ENCODE peak calls at places on chromosomes 6 and 20, in nine cellular contexts. One of them, this sample, is unnamed.
A peak's percentile ranks its signal among the peaks of the same experiment; 100 is the strongest.

GRCh38 chr20:38073307-38074010 is 39.9 kb downstream of the RPRD1B start:
- DNase-seq in HL-60: no peak
- DNase-seq in testis: peak; percentile 33
- DNase-seq in left cardiac atrium: peak; percentile 74
- DNase-seq in iPS DF 6.9: peak; percentile 55
- DNase-seq in stimulated activated CD4-positive, alpha-beta T cell treated with anti-CD3 and anti-CD28 coated beads, TNF-alpha, amount 100 ng/mL, for 4 hours: no peak
- DNase-seq in stimulated activated CD8-positive, alpha-beta memory T cell treated with anti-CD3 and anti-CD28 coated beads, Interleukin-15, amount 100 ng/mL, for 24 hours: no peak
- DNase-seq in GM13977: peak; percentile 46
- DNase-seq in immature natural killer cell: peak; percentile 25
- DNase-seq in this sample: no peak

GRCh38 chr6:166540631-166541331 is 45.7 kb downstream of the RAMACL start:
- DNase-seq in HL-60: no peak
- DNase-seq in testis: no peak
- DNase-seq in left cardiac atrium: peak; percentile 36
- DNase-seq in iPS DF 6.9: no peak
- DNase-seq in stimulated activated CD4-positive, alpha-beta T cell treated with anti-CD3 and anti-CD28 coated beads, TNF-alpha, amount 100 ng/mL, for 4 hours: peak; percentile 49
- DNase-seq in stimulated activated CD8-positive, alpha-beta memory T cell treated with anti-CD3 and anti-CD28 coated beads, Interleukin-15, amount 100 ng/mL, for 24 hours: no peak
- DNase-seq in GM13977: peak; percentile 72
- DNase-seq in immature natural killer cell: peak; percentile 70
- DNase-seq in this sample: no peak

GRCh38 chr6:77626431-77626830 is 26.4 kb upstream of the MEI4 start:
- DNase-seq in HL-60: no peak
- DNase-seq in testis: no peak
- DNase-seq in left cardiac atrium: no peak
- DNase-seq in iPS DF 6.9: no peak
- DNase-seq in stimulated activated CD4-positive, alpha-beta T cell treated with anti-CD3 and anti-CD28 coated beads, TNF-alpha, amount 100 ng/mL, for 4 hours: no peak
- DNase-seq in stimulated activated CD8-positive, alpha-beta memory T cell treated with anti-CD3 and anti-CD28 coated beads, Interleukin-15, amount 100 ng/mL, for 24 hours: no peak
- DNase-seq in GM13977: no peak
- DNase-seq in immature natural killer cell: no peak
- DNase-seq in this sample: no peak

GRCh38 chr20:3543901-3544507 is 73.2 kb downstream of the ATRN start:
- DNase-seq in HL-60: no peak
- DNase-seq in testis: no peak
- DNase-seq in left cardiac atrium: no peak
- DNase-seq in iPS DF 6.9: no peak
- DNase-seq in stimulated activated CD4-positive, alpha-beta T cell treated with anti-CD3 and anti-CD28 coated beads, TNF-alpha, amount 100 ng/mL, for 4 hours: no peak
- DNase-seq in stimulated activated CD8-positive, alpha-beta memory T cell treated with anti-CD3 and anti-CD28 coated beads, Interleukin-15, amount 100 ng/mL, for 24 hours: no peak
- DNase-seq in GM13977: no peak
- DNase-seq in immature natural killer cell: no peak
- DNase-seq in this sample: no peak

GRCh38 chr20:39897058-39897457 is 792.0 kb downstream of the MAFB start:
- DNase-seq in HL-60: no peak
- DNase-seq in testis: no peak
- DNase-seq in left cardiac atrium: no peak
- DNase-seq in iPS DF 6.9: no peak
- DNase-seq in stimulated activated CD4-positive, alpha-beta T cell treated with anti-CD3 and anti-CD28 coated beads, TNF-alpha, amount 100 ng/mL, for 4 hours: no peak
- DNase-seq in stimulated activated CD8-positive, alpha-beta memory T cell treated with anti-CD3 and anti-CD28 coated beads, Interleukin-15, amount 100 ng/mL, for 24 hours: no peak
- DNase-seq in GM13977: no peak
- DNase-seq in immature natural killer cell: no peak
- DNase-seq in this sample: no peak

GRCh38 chr6:88983532-88983931 is 20.1 kb upstream of the RNGTT start:
- DNase-seq in HL-60: peak; percentile 67
- DNase-seq in testis: peak; percentile 43
- DNase-seq in left cardiac atrium: no peak
- DNase-seq in iPS DF 6.9: peak; percentile 31
- DNase-seq in stimulated activated CD4-positive, alpha-beta T cell treated with anti-CD3 and anti-CD28 coated beads, TNF-alpha, amount 100 ng/mL, for 4 hours: no peak
- DNase-seq in stimulated activated CD8-positive, alpha-beta memory T cell treated with anti-CD3 and anti-CD28 coated beads, Interleukin-15, amount 100 ng/mL, for 24 hours: no peak
- DNase-seq in GM13977: no peak
- DNase-seq in immature natural killer cell: no peak
- DNase-seq in this sample: no peak

GRCh38 chr6:47655719-47656595 is 42.4 kb upstream of the ADGRF4 start:
- DNase-seq in HL-60: no peak
- DNase-seq in testis: no peak
- DNase-seq in left cardiac atrium: no peak
- DNase-seq in iPS DF 6.9: no peak
- DNase-seq in stimulated activated CD4-positive, alpha-beta T cell treated with anti-CD3 and anti-CD28 coated beads, TNF-alpha, amount 100 ng/mL, for 4 hours: no peak
- DNase-seq in stimulated activated CD8-positive, alpha-beta memory T cell treated with anti-CD3 and anti-CD28 coated beads, Interleukin-15, amount 100 ng/mL, for 24 hours: no peak
- DNase-seq in GM13977: no peak
- DNase-seq in immature natural killer cell: peak; percentile 9
- DNase-seq in this sample: peak; percentile 68

GRCh38 chr6:3308106-3308505 is 49.4 kb downstream of the PSMG4 start:
- DNase-seq in HL-60: no peak
- DNase-seq in testis: no peak
- DNase-seq in left cardiac atrium: no peak
- DNase-seq in iPS DF 6.9: no peak
- DNase-seq in stimulated activated CD4-positive, alpha-beta T cell treated with anti-CD3 and anti-CD28 coated beads, TNF-alpha, amount 100 ng/mL, for 4 hours: no peak
- DNase-seq in stimulated activated CD8-positive, alpha-beta memory T cell treated with anti-CD3 and anti-CD28 coated beads, Interleukin-15, amount 100 ng/mL, for 24 hours: no peak
- DNase-seq in GM13977: no peak
- DNase-seq in immature natural killer cell: no peak
- DNase-seq in this sample: no peak

GRCh38 chr20:31838646-31839292 is 6.6 kb downstream of the FOXS1 start:
- DNase-seq in HL-60: peak; percentile 50
- DNase-seq in testis: no peak
- DNase-seq in left cardiac atrium: no peak
- DNase-seq in iPS DF 6.9: no peak
- DNase-seq in stimulated activated CD4-positive, alpha-beta T cell treated with anti-CD3 and anti-CD28 coated beads, TNF-alpha, amount 100 ng/mL, for 4 hours: no peak
- DNase-seq in stimulated activated CD8-positive, alpha-beta memory T cell treated with anti-CD3 and anti-CD28 coated beads, Interleukin-15, amount 100 ng/mL, for 24 hours: no peak
- DNase-seq in GM13977: no peak
- DNase-seq in immature natural killer cell: no peak
- DNase-seq in this sample: no peak

GRCh38 chr6:107458687-107459282 is 579 bp downstream of the PDSS2 start:
- DNase-seq in HL-60: no peak
- DNase-seq in testis: peak; percentile 36
- DNase-seq in left cardiac atrium: peak; percentile 24
- DNase-seq in iPS DF 6.9: no peak
- DNase-seq in stimulated activated CD4-positive, alpha-beta T cell treated with anti-CD3 and anti-CD28 coated beads, TNF-alpha, amount 100 ng/mL, for 4 hours: no peak
- DNase-seq in stimulated activated CD8-positive, alpha-beta memory T cell treated with anti-CD3 and anti-CD28 coated beads, Interleukin-15, amount 100 ng/mL, for 24 hours: no peak
- DNase-seq in GM13977: peak; percentile 32
- DNase-seq in immature natural killer cell: no peak
- DNase-seq in this sample: peak; percentile 75

GRCh38 chr20:60055740-60056139 is 97.5 kb downstream of the CDH26 start:
- DNase-seq in HL-60: peak; percentile 99
- DNase-seq in testis: no peak
- DNase-seq in left cardiac atrium: peak; percentile 64
- DNase-seq in iPS DF 6.9: no peak
- DNase-seq in stimulated activated CD4-positive, alpha-beta T cell treated with anti-CD3 and anti-CD28 coated beads, TNF-alpha, amount 100 ng/mL, for 4 hours: peak; percentile 14
- DNase-seq in stimulated activated CD8-positive, alpha-beta memory T cell treated with anti-CD3 and anti-CD28 coated beads, Interleukin-15, amount 100 ng/mL, for 24 hours: no peak
- DNase-seq in GM13977: no peak
- DNase-seq in immature natural killer cell: peak; percentile 76
- DNase-seq in this sample: peak; percentile 70